ENCODE peak calls at places on chromosomes 16 and 17, in ten cellular contexts. C is lower leg skin; Y is T1000; F is SK-N-DZ; R is iris pigment epithelial cell; Z is posterior cingulate gyrus; I is adipocyte; Q is amniotic stem cell; S is T-helper 1 cell; O is effector memory CD8-positive, alpha-beta T cell. A is an unnamed sample.

GRCh38 chr16:79864032-79864780 is 263.7 kb upstream of the MAF start:
- DNase-seq in C (no peak), Y (no peak), F (no peak), R (no peak), Z (no peak), I (no peak), Q (no peak), S (no peak), O (no peak), A (no peak)

GRCh38 chr16:1563786-1564185 is 30.3 kb downstream of the TMEM204 start:
- DNase-seq in C (no peak), Y (no peak), F (no peak), R (no peak), Z (no peak), I (no peak), Q (no peak), S (no peak), O (no peak), A (no peak)

GRCh38 chr16:85517154-85517553 is 96.0 kb upstream of the GSE1 start:
- DNase-seq in C (no peak), Y (no peak), F (no peak), R (no peak), Z (no peak), I (no peak), Q (no peak), S (no peak), O (no peak), A (no peak)

GRCh38 chr17:80894439-80894721 is 97.3 kb upstream of the CHMP6 start:
- DNase-seq in C (no peak), Y (no peak), F (no peak), R (no peak), Z (no peak), I (no peak), Q (no peak), S (peak), O (no peak), A (no peak)

GRCh38 chr16:81798311-81799137 is 19.4 kb downstream of the PLCG2 start:
- DNase-seq in C (no peak), Y (no peak), F (no peak), R (no peak), Z (no peak), I (no peak), Q (no peak), S (peak), O (no peak), A (no peak)

GRCh38 chr17:16460796-16461605 is 31.0 kb downstream of the LRRC75A start:
- DNase-seq in C (no peak), Y (no peak), F (no peak), R (no peak), Z (no peak), I (no peak), Q (no peak), S (no peak), O (no peak), A (no peak)

GRCh38 chr17:46123607-46124006 is 69.6 kb downstream of the KANSL1 start:
- DNase-seq in C (no peak), Y (no peak), F (no peak), R (no peak), Z (no peak), I (no peak), Q (no peak), S (no peak), O (no peak), A (no peak)

GRCh38 chr17:8865811-8866210 is 1.7 kb downstream of the PIK3R6 start:
- DNase-seq in C (no peak), Y (no peak), F (no peak), R (no peak), Z (no peak), I (no peak), Q (no peak), S (no peak), O (no peak), A (no peak)

GRCh38 chr16:74872302-74872701 is 97.7 kb upstream of the FA2H start:
- DNase-seq in C (no peak), Y (no peak), F (no peak), R (no peak), Z (no peak), I (no peak), Q (no peak), S (no peak), O (no peak), A (no peak)

GRCh38 chr17:79651751-79652150 is 40.9 kb upstream of the RBFOX3 start:
- DNase-seq in C (peak), Y (no peak), F (no peak), R (no peak), Z (no peak), I (no peak), Q (no peak), S (no peak), O (no peak), A (no peak)

GRCh38 chr17:34739386-34739785 is 160.0 kb downstream of the TMEM132E start:
- DNase-seq in C (peak), Y (no peak), F (no peak), R (no peak), Z (no peak), I (no peak), Q (no peak), S (no peak), O (no peak), A (no peak)

GRCh38 chr16:49593423-49594040 is 219.9 kb downstream of the C16orf78 start:
- DNase-seq in C (peak), Y (no peak), F (no peak), R (no peak), Z (no peak), I (no peak), Q (no peak), S (no peak), O (no peak), A (no peak)

GRCh38 chr17:21711182-21711581 is 18.9 kb downstream of the KCNJ18 start:
- DNase-seq in C (no peak), Y (no peak), F (no peak), R (no peak), Z (no peak), I (no peak), Q (no peak), S (no peak), O (no peak), A (no peak)